ENCODE peak calls at places on chromosomes 11 and 22, in six cellular contexts. L, P, O, K, J and W are unnamed samples.

GRCh38 chr11:94424662-94425061 is 23.4 kb upstream of the GPR83 start:
- DNase-seq in L (no peak), P (no peak), O (no peak), K (no peak), J (no peak), W (no peak)

GRCh38 chr11:13104619-13105236 is 95.6 kb downstream of the RASSF10 start:
- DNase-seq in L (no peak), P (no peak), O (no peak), K (no peak), J (no peak), W (no peak)

GRCh38 chr22:23107487-23108323 is 34.1 kb downstream of the RSPH14 start:
- DNase-seq in L (no peak), P (no peak), O (peak; percentile 41), K (no peak), J (no peak), W (no peak)

GRCh38 chr11:26620282-26621045 is 48.4 kb upstream of the MUC15 start:
- DNase-seq in L (no peak), P (no peak), O (no peak), K (no peak), J (no peak), W (no peak)

GRCh38 chr11:2730323-2731284 is 30.8 kb upstream of the KCNQ1OT1 start:
- DNase-seq in L (no peak), P (no peak), O (no peak), K (no peak), J (no peak), W (no peak)

GRCh38 chr11:65217441-65218423 is 36.0 kb downstream of the CAPN1 start:
- DNase-seq in L (no peak), P (no peak), O (no peak), K (no peak), J (no peak), W (no peak)

GRCh38 chr11:121892131-121892681 is 223.8 kb downstream of the BLID start:
- DNase-seq in L (no peak), P (no peak), O (no peak), K (no peak), J (no peak), W (peak; percentile 13)

GRCh38 chr22:19062139-19062789 is 59.9 kb downstream of the DGCR2 start:
- DNase-seq in L (no peak), P (no peak), O (no peak), K (peak; percentile 9), J (no peak), W (no peak)

GRCh38 chr22:20239951-20240773 is 28.0 kb downstream of the RTN4R start:
- DNase-seq in L (no peak), P (no peak), O (no peak), K (no peak), J (no peak), W (no peak)

GRCh38 chr22:37985050-37985585 is 763 bp upstream of the SOX10 start:
- DNase-seq in L (no peak), P (no peak), O (no peak), K (no peak), J (no peak), W (no peak)

GRCh38 chr11:119566299-119566698 is 143.3 kb upstream of the THY1 start:
- DNase-seq in L (no peak), P (no peak), O (no peak), K (no peak), J (no peak), W (no peak)

GRCh38 chr11:130725417-130726233 is 190.7 kb downstream of the SNX19 start:
- DNase-seq in L (no peak), P (no peak), O (no peak), K (no peak), J (no peak), W (no peak)

GRCh38 chr11:20014067-20014402 is 146.2 kb downstream of the DBX1 start:
- DNase-seq in L (no peak), P (no peak), O (no peak), K (no peak), J (no peak), W (no peak)

GRCh38 chr11:697028-697491 is 1.4 kb downstream of the TMEM80 start:
- DNase-seq in L (no peak), P (no peak), O (no peak), K (no peak), J (peak; percentile 76), W (no peak)

GRCh38 chr22:41992496-41992895 is 6.1 kb upstream of the WBP2NL start:
- DNase-seq in L (no peak), P (no peak), O (no peak), K (peak; percentile 2), J (no peak), W (no peak)

GRCh38 chr22:37118083-37118482 is 8.6 kb upstream of the TMPRSS6 start:
- DNase-seq in L (no peak), P (no peak), O (no peak), K (no peak), J (no peak), W (no peak)

GRCh38 chr11:36492724-36493304 is 17.3 kb downstream of the TRAF6 start:
- DNase-seq in L (peak; percentile 42), P (peak; percentile 48), O (peak; percentile 36), K (no peak), J (no peak), W (peak; percentile 27)

GRCh38 chr11:128610765-128611617 is 23.6 kb upstream of the ETS1 start:
- DNase-seq in L (no peak), P (no peak), O (peak; percentile 44), K (no peak), J (no peak), W (no peak)

GRCh38 chr11:17434108-17434507 is 42.5 kb downstream of the ABCC8 start:
- DNase-seq in L (no peak), P (no peak), O (no peak), K (no peak), J (no peak), W (no peak)

GRCh38 chr11:74134661-74135515 is 35.9 kb downstream of the C2CD3 start:
- DNase-seq in L (no peak), P (no peak), O (no peak), K (no peak), J (no peak), W (no peak)

GRCh38 chr11:61065955-61066638 is 36.2 kb upstream of the CD5 start:
- DNase-seq in L (no peak), P (no peak), O (no peak), K (peak; percentile 15), J (peak; percentile 37), W (no peak)

GRCh38 chr22:46561435-46561905 is 24.1 kb upstream of the CELSR1 start:
- DNase-seq in L (no peak), P (peak; percentile 50), O (no peak), K (no peak), J (no peak), W (no peak)

GRCh38 chr11:104164028-104164520 is at the start of gene PDGFD:
- DNase-seq in L (no peak), P (peak; percentile 47), O (peak; percentile 55), K (peak; percentile 43), J (peak; percentile 83), W (peak; percentile 52)

GRCh38 chr22:19103881-19104821 is 18.1 kb downstream of the DGCR2 start:
- DNase-seq in L (no peak), P (no peak), O (no peak), K (no peak), J (no peak), W (no peak)

GRCh38 chr22:28438183-28438778 is 241.4 kb downstream of the TTC28 start:
- DNase-seq in L (no peak), P (no peak), O (no peak), K (no peak), J (no peak), W (no peak)

GRCh38 chr11:17751558-17751957 is 17.0 kb downstream of the KCNC1 start:
- DNase-seq in L (no peak), P (no peak), O (no peak), K (no peak), J (no peak), W (no peak)

GRCh38 chr11:21411114-21411513 is 741.7 kb downstream of the NELL1 start:
- DNase-seq in L (no peak), P (no peak), O (no peak), K (no peak), J (no peak), W (no peak)

GRCh38 chr11:124971810-124972209 is 17.8 kb downstream of the CCDC15 start:
- DNase-seq in L (no peak), P (no peak), O (no peak), K (no peak), J (no peak), W (no peak)

GRCh38 chr11:108727665-108728064 is 62.8 kb downstream of the DDX10 start:
- DNase-seq in L (no peak), P (no peak), O (no peak), K (no peak), J (no peak), W (no peak)
- H3K4me3 ChIP-seq in L (no peak overlapping the region), P (no peak overlapping the region), O (no peak overlapping the region), K (no peak overlapping the region), J (no peak overlapping the region), W (no peak overlapping the region)

GRCh38 chr11:70541176-70541575 is 142.8 kb downstream of the CTTN start:
- DNase-seq in L (no peak), P (no peak), O (no peak), K (no peak), J (no peak), W (no peak)
- H3K9me3 ChIP-seq in L (no peaks in the 10 kb centered on the region), P (no peaks in the 10 kb centered on the region), O (no peaks in the 10 kb centered on the region), K (no peaks in the 10 kb centered on the region), J (peaks cover 6% of the 10 kb centered on the region), W (no peaks in the 10 kb centered on the region)

DNA sequence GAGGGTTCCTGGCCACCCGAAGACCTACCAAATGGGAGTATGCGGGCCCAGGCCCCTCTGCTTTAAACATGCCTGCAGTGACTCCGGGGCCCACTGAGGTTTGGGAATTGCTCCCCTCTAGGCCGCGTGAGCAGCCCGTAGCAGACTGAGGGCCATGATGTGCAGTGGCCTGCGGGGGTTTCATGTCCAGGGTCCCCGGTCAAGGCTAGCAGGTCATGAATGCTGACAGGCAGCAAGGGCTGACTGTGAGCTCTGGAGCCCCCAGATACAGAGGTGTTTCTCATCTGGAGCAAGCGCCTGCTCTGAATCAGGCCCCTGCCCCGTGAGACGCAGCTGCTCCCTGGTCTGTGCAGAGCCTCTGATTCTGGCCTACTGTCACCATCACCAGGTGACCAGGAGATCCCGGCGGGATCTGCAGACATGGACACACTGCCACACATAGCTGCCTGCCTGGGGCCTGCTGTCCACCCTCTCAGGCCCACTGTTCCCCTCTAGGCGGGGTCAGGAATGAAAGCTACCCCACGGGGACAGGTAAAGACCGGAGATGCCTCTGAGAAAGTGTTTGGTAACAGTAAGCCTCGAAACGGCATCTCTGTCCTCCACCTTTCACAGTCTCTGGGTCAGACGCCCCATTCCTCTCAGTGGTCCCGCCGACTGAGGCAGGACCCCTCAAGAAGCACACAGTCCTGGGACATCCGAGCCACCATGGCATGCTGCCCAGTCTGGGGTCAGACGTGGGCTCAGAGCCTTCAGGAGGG is 73.3 kb downstream of the PARVB start:
- DNase-seq in L (no peak), P (no peak), O (no peak), K (no peak), J (no peak), W (no peak)
- H3K4me3 ChIP-seq in L (no peak overlapping the region), P (no peak overlapping the region), O (no peak overlapping the region), K (no peak overlapping the region), J (no peak overlapping the region), W (no peak overlapping the region)

DNA sequence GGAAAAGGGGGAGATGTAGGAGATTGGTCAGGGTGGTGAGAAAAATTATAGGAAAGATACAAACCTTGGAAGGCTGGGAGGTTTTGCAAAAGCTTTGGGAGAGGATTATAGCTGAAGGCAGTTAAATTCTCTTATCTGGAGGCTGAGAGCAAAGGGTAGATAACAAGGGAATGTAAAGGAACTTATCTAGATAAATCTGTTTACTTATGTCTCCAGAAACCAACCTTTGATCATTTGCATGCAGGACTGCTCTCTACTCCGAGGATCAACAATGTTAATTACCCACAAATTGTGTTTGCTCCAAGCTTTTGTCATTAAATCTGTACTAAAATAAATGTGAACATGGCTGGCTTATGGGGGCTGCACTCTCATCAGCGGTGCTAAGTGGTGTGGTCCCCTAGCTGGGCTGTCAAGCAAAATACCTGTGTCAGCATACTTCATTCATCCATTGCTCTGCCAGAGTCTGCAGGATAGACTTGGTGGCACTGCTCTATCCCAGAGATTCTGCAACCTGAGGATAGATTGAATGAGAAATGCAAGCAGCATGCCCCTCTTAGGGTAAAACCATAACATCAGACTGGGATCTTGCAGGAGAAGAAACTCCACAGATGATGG is 1599.2 kb upstream of the TENM4 start:
- DNase-seq in L (no peak), P (no peak), O (peak; percentile 8), K (no peak), J (no peak), W (no peak)
- H3K9me3 ChIP-seq in L (peaks cover 4% of the 10 kb centered on the region), P (no peaks in the 10 kb centered on the region), O (peaks cover 13% of the 10 kb centered on the region), K (peaks cover 3% of the 10 kb centered on the region), J (no peaks in the 10 kb centered on the region), W (no peaks in the 10 kb centered on the region)